ENCODE peak calls at places on chromosomes 1 and 21, in five cellular contexts. N, K, R, L and T are unnamed samples.

GRCh38 chr1:154568165-154568815 is 712 bp downstream of the CHRNB2 start:
- DNase-seq in N (no peak), K (no peak), R (no peak), L (no peak), T (no peak)

GRCh38 chr1:209743145-209743482 is 12.7 kb upstream of the TRAF3IP3 start:
- DNase-seq in N (peak; percentile 57), K (no peak), R (no peak), L (no peak), T (no peak)

GRCh38 chr1:172897738-172898137 is 153.0 kb downstream of the TNFSF18 start:
- DNase-seq in N (no peak), K (no peak), R (no peak), L (no peak), T (no peak)

GRCh38 chr1:174103766-174104165 is 55.6 kb upstream of the RABGAP1L start:
- DNase-seq in N (no peak), K (no peak), R (no peak), L (no peak), T (no peak)

GRCh38 chr1:39720094-39720999 is 18.3 kb upstream of the PPIE start:
- DNase-seq in N (peak; percentile 22), K (peak; percentile 71), R (no peak), L (no peak), T (no peak)

GRCh38 chr1:59484090-59484489 is 187.2 kb downstream of the FGGY start:
- DNase-seq in N (no peak), K (no peak), R (no peak), L (no peak), T (no peak)

GRCh38 chr1:19219451-19219850 is 9.4 kb upstream of the UBR4 start:
- DNase-seq in N (no peak), K (no peak), R (no peak), L (no peak), T (no peak)

GRCh38 chr1:112513112-112513870 is 4.5 kb downstream of the WNT2B start:
- DNase-seq in N (no peak), K (no peak), R (no peak), L (no peak), T (no peak)

GRCh38 chr1:231724876-231725647 is 98.5 kb downstream of the DISC1 start:
- DNase-seq in N (peak; percentile 14), K (peak; percentile 13), R (no peak), L (peak; percentile 29), T (no peak)

GRCh38 chr1:75174031-75174760 is 40.0 kb downstream of the LHX8 start:
- DNase-seq in N (no peak), K (no peak), R (no peak), L (no peak), T (no peak)

GRCh38 chr1:187264995-187265602 is 436.4 kb downstream of the PLA2G4A start:
- DNase-seq in N (peak; percentile 47), K (no peak), R (no peak), L (peak; percentile 23), T (no peak)

GRCh38 chr1:150464422-150464826 is 22.8 kb upstream of the TARS2 start:
- DNase-seq in N (peak; percentile 75), K (peak; percentile 79), R (peak; percentile 36), L (peak; percentile 65), T (peak; percentile 45)

GRCh38 chr1:60425528-60425927 is 352.0 kb upstream of the C1orf87 start:
- DNase-seq in N (no peak), K (no peak), R (no peak), L (no peak), T (no peak)

GRCh38 chr1:11740258-11741192 is 4.6 kb downstream of the AGTRAP start:
- DNase-seq in N (no peak), K (no peak), R (no peak), L (no peak), T (no peak)

GRCh38 chr1:220013497-220013896 is 32.8 kb downstream of the EPRS1 start:
- DNase-seq in N (no peak), K (no peak), R (no peak), L (no peak), T (no peak)

GRCh38 chr1:242828828-242829227 is 304.3 kb upstream of the PLD5 start:
- DNase-seq in N (no peak), K (no peak), R (no peak), L (no peak), T (no peak)

GRCh38 chr1:7589774-7590425 is 181.2 kb upstream of the VAMP3 start:
- DNase-seq in N (no peak), K (no peak), R (no peak), L (peak; percentile 0), T (no peak)

GRCh38 chr1:235832011-235832410 is 34.7 kb downstream of the LYST start:
- DNase-seq in N (no peak), K (no peak), R (no peak), L (no peak), T (no peak)

GRCh38 chr1:84913025-84913892 is 20.3 kb upstream of the LPAR3 start:
- DNase-seq in N (peak; percentile 81), K (no peak), R (no peak), L (no peak), T (no peak)

GRCh38 chr1:172719694-172720138 is 60.8 kb downstream of the FASLG start:
- DNase-seq in N (no peak), K (peak; percentile 49), R (no peak), L (peak; percentile 12), T (no peak)

GRCh38 chr1:52056110-52056936 is at the start of gene BTF3L4:
- DNase-seq in N (peak; percentile 98), K (peak; percentile 91), R (peak; percentile 60), L (peak; percentile 93), T (peak; percentile 77)

GRCh38 chr1:157252473-157252872 is 114.3 kb upstream of the ETV3 start:
- DNase-seq in N (no peak), K (no peak), R (no peak), L (no peak), T (no peak)

GRCh38 chr1:246066553-246066952 is 440.5 kb downstream of the SMYD3 start:
- DNase-seq in N (no peak), K (no peak), R (no peak), L (peak; percentile 15), T (no peak)

GRCh38 chr1:119822406-119822805 is 11.1 kb upstream of the REG4 start:
- DNase-seq in N (no peak), K (no peak), R (no peak), L (no peak), T (no peak)

GRCh38 chr1:53946252-53947171 is at the start of gene LRRC42:
- DNase-seq in N (peak; percentile 76), K (peak; percentile 94), R (no peak), L (no peak), T (no peak)

GRCh38 chr1:208159542-208160258 is 84.5 kb downstream of the PLXNA2 start:
- DNase-seq in N (peak; percentile 49), K (no peak), R (no peak), L (peak; percentile 68), T (no peak)

GRCh38 chr21:44817914-44818635 is at the start of gene SUMO3:
- DNase-seq in N (peak; percentile 82), K (peak; percentile 97), R (peak; percentile 62), L (peak; percentile 74), T (peak; percentile 95)

GRCh38 chr1:90717665-90718410 is 736 bp upstream of the BARHL2 start:
- DNase-seq in N (no peak), K (peak; percentile 37), R (no peak), L (peak; percentile 71), T (no peak)

GRCh38 chr1:160168016-160168415 is 16.6 kb downstream of the ATP1A4 start:
- DNase-seq in N (no peak), K (no peak), R (no peak), L (no peak), T (no peak)

GRCh38 chr1:193940176-193940575 is 753.8 kb upstream of the B3GALT2 start:
- DNase-seq in N (no peak), K (no peak), R (no peak), L (no peak), T (no peak)

GRCh38 chr1:19033516-19033840 is 77.0 kb upstream of the IFFO2 start:
- DNase-seq in N (no peak), K (no peak), R (no peak), L (no peak), T (no peak)

GRCh38 chr1:24933468-24933867 is 3.4 kb upstream of the RUNX3 start:
- DNase-seq in N (no peak), K (no peak), R (no peak), L (no peak), T (no peak)

GRCh38 chr21:37074195-37074510 is 1.1 kb downstream of the TTC3 start:
- DNase-seq in N (peak; percentile 39), K (no peak), R (no peak), L (peak; percentile 35), T (no peak)

GRCh38 chr21:37072988-37073416 is at the start of the genes PIGP and TTC3:
- DNase-seq in N (peak; percentile 96), K (peak; percentile 99), R (peak; percentile 71), L (peak; percentile 99), T (peak; percentile 96)

GRCh38 chr21:37074546-37074945 is 1.5 kb downstream of the TTC3 start:
- DNase-seq in N (no peak), K (no peak), R (no peak), L (no peak), T (no peak)

GRCh38 chr21:37072239-37072987 is 458 bp downstream of the PIGP start:
- DNase-seq in N (peak; percentile 85), K (peak; percentile 86), R (peak; percentile 62), L (peak; percentile 76), T (no peak)

GRCh38 chr21:37073417-37074194 is 552 bp downstream of the TTC3 start:
- DNase-seq in N (peak; percentile 67), K (peak; percentile 92), R (no peak), L (peak; percentile 48), T (no peak)
- TF ChIP-seq CTCF in N (no peak), K (peak; percentile 16), R (no peak), L (no peak), T (no peak)

GRCh38 chr21:46099476-46099875 is 1.6 kb downstream of the COL6A2 start:
- DNase-seq in N (peak; percentile 7), K (no peak), R (peak; percentile 22), L (no peak), T (peak; percentile 9)
- TF ChIP-seq CTCF in N (no peak), K (no peak), R (no peak), L (no peak), T (no peak)

GRCh38 chr21:42127164-42128125 is 56.3 kb downstream of the UMODL1 start:
- DNase-seq in N (no peak), K (no peak), R (no peak), L (no peak), T (no peak)

GRCh38 chr21:42123509-42123908 is 52.4 kb downstream of the UMODL1 start:
- DNase-seq in N (no peak), K (no peak), R (no peak), L (no peak), T (no peak)

GRCh38 chr21:42124826-42125570 is 53.9 kb downstream of the UMODL1 start:
- DNase-seq in N (no peak), K (no peak), R (no peak), L (no peak), T (no peak)

GRCh38 chr21:42124081-42124480 is 53.0 kb downstream of the UMODL1 start:
- DNase-seq in N (no peak), K (no peak), R (no peak), L (no peak), T (no peak)

GRCh38 chr21:42125571-42126544 is 54.7 kb downstream of the UMODL1 start:
- DNase-seq in N (peak; percentile 39), K (no peak), R (no peak), L (no peak), T (no peak)
- TF ChIP-seq CTCF in N (peak; percentile 20), K (no peak), R (no peak), L (peak; percentile 17), T (no peak)

GRCh38 chr1:197924516-197925123 is 7.4 kb downstream of the LHX9 start:
- DNase-seq in N (peak; percentile 63), K (peak; percentile 57), R (no peak), L (peak; percentile 35), T (no peak)
- TF ChIP-seq CTCF in N (peak; percentile 68), K (peak; percentile 83), R (no peak), L (peak; percentile 80), T (peak; percentile 65)